ENCODE peak calls at places on chromosomes 1 and 21, in seven cellular contexts. S is mucosa of gallbladder; X is stimulated activated CD4-positive, alpha-beta T cell treated with anti-CD3 and anti-CD28 coated beads, Interleukin-2, amount 100 ng/mL, for 48 hours; K is T-helper 1 cell; T is sigmoid colon; V is cardiac fibroblast; N is AG10803. A is an unnamed sample.

GRCh38 chr1:115296981-115297380 is 41.1 kb downstream of the NGF start:
- DNase-seq in S (no peak), X (no peak), K (no peak), T (no peak), V (no peak), N (peak), A (no peak)

GRCh38 chr1:212977781-212978645 is 27.7 kb downstream of the VASH2 start:
- DNase-seq in S (no peak), X (no peak), K (peak), T (no peak), V (no peak), N (no peak), A (no peak)

GRCh38 chr1:44643721-44644330 is 30.5 kb downstream of the TMEM53 start:
- DNase-seq in S (no peak), X (no peak), K (no peak), T (no peak), V (no peak), N (no peak), A (no peak)

GRCh38 chr21:43983860-43984420 is 28.2 kb upstream of the TRAPPC10 start:
- DNase-seq in S (no peak), X (no peak), K (no peak), T (no peak), V (no peak), N (no peak), A (no peak)

GRCh38 chr1:226650236-226650841 is 88.7 kb downstream of the ITPKB start:
- DNase-seq in S (no peak), X (no peak), K (no peak), T (no peak), V (no peak), N (no peak), A (no peak)

GRCh38 chr1:76640723-76641122 is 226.6 kb upstream of the ST6GALNAC5 start:
- DNase-seq in S (no peak), X (no peak), K (no peak), T (no peak), V (no peak), N (no peak), A (no peak)

GRCh38 chr1:2786329-2787162 is 14.9 kb downstream of the TTC34 start:
- DNase-seq in S (peak), X (peak), K (peak), T (peak), V (no peak), N (no peak), A (peak)

GRCh38 chr1:215005078-215005477 is 77.5 kb upstream of the KCNK2 start:
- DNase-seq in S (no peak), X (no peak), K (no peak), T (no peak), V (no peak), N (peak), A (no peak)

GRCh38 chr1:95451054-95451453 is 217.0 kb downstream of the RWDD3 start:
- DNase-seq in S (no peak), X (no peak), K (no peak), T (no peak), V (peak), N (no peak), A (no peak)

GRCh38 chr1:230517326-230517725 is 91.2 kb upstream of the PGBD5 start:
- DNase-seq in S (no peak), X (no peak), K (no peak), T (no peak), V (no peak), N (no peak), A (no peak)

GRCh38 chr1:53463961-53464899 is 5.0 kb downstream of the DMRTB1 start:
- DNase-seq in S (no peak), X (no peak), K (no peak), T (no peak), V (no peak), N (no peak), A (no peak)

GRCh38 chr1:44786138-44786840 is 1.7 kb downstream of the BEST4 start:
- DNase-seq in S (no peak), X (peak), K (peak), T (peak), V (peak), N (peak), A (peak)

GRCh38 chr1:230861970-230862595 is 6.2 kb downstream of the C1orf198 start:
- DNase-seq in S (no peak), X (no peak), K (no peak), T (no peak), V (peak), N (peak), A (no peak)

GRCh38 chr1:207626972-207627337 is 18.0 kb upstream of the CR1L start:
- DNase-seq in S (no peak), X (no peak), K (no peak), T (no peak), V (no peak), N (no peak), A (no peak)

GRCh38 chr1:33378976-33379375 is 51.9 kb downstream of the PHC2 start:
- DNase-seq in S (no peak), X (no peak), K (no peak), T (no peak), V (no peak), N (no peak), A (no peak)

GRCh38 chr1:10651793-10652192 is 144.7 kb downstream of the CASZ1 start:
- DNase-seq in S (no peak), X (no peak), K (no peak), T (no peak), V (no peak), N (no peak), A (no peak)

GRCh38 chr1:41381691-41382530 is 20.7 kb downstream of the FOXO6 start:
- DNase-seq in S (peak), X (no peak), K (no peak), T (peak), V (no peak), N (peak), A (no peak)

GRCh38 chr1:40763742-40764532 is 19.6 kb upstream of the KCNQ4 start:
- DNase-seq in S (no peak), X (no peak), K (peak), T (no peak), V (no peak), N (no peak), A (no peak)

GRCh38 chr1:67583462-67583950 is 101.5 kb upstream of the GADD45A start:
- DNase-seq in S (no peak), X (no peak), K (no peak), T (no peak), V (no peak), N (peak), A (no peak)

GRCh38 chr1:1628656-1629429 is 3.1 kb upstream of the MMP23B start:
- DNase-seq in S (no peak), X (peak), K (peak), T (peak), V (no peak), N (no peak), A (no peak)

GRCh38 chr1:199161766-199162303 is 523.0 kb downstream of the PTPRC start:
- DNase-seq in S (no peak), X (no peak), K (no peak), T (no peak), V (no peak), N (no peak), A (no peak)

A was measured in trophoblast cell.